ENCODE peak calls at places on chromosomes 2 and 18, in seven cellular contexts. W is thyroid gland, Y is ovary, A is brain microvascular endothelial cell, B is lower lobe of right lung, H is WERI-Rb-1, L is right lobe of liver. V is an unnamed sample.

GRCh38 chr2:200089040-200089755 is 133.8 kb downstream of the MAIP1 start:
- DNase-seq in W (no peak), Y (no peak), A (no peak), B (no peak), H (no peak), L (no peak), V (no peak)

GRCh38 chr2:220674033-220674432 is 898.1 kb downstream of the EPHA4 start:
- DNase-seq in W (no peak), Y (no peak), A (no peak), B (no peak), H (no peak), L (no peak), V (no peak)

GRCh38 chr2:238180554-238180953 is 21.8 kb downstream of the ERFE start:
- DNase-seq in W (no peak), Y (no peak), A (no peak), B (no peak), H (no peak), L (no peak), V (no peak)

GRCh38 chr2:6492573-6492972 is 373.1 kb downstream of the CMPK2 start:
- DNase-seq in W (peak; percentile 59), Y (no peak), A (no peak), B (no peak), H (no peak), L (no peak), V (no peak)

GRCh38 chr18:55585050-55585449 is 2.9 kb downstream of the TCF4 start:
- DNase-seq in W (no peak), Y (no peak), A (no peak), B (no peak), H (no peak), L (no peak), V (no peak)

GRCh38 chr2:163465440-163465839 is 270.4 kb downstream of the FIGN start:
- DNase-seq in W (no peak), Y (no peak), A (no peak), B (no peak), H (no peak), L (no peak), V (no peak)

GRCh38 chr2:120613742-120614481 is 121.8 kb upstream of the GLI2 start:
- DNase-seq in W (no peak), Y (no peak), A (peak; percentile 78), B (no peak), H (no peak), L (no peak), V (no peak)

GRCh38 chr2:236160366-236161081 is 7.7 kb downstream of the GBX2 start:
- DNase-seq in W (no peak), Y (no peak), A (no peak), B (no peak), H (no peak), L (no peak), V (no peak)

GRCh38 chr2:172704072-172704936 is 31.3 kb upstream of the RAPGEF4 start:
- DNase-seq in W (no peak), Y (no peak), A (peak; percentile 50), B (no peak), H (no peak), L (no peak), V (peak; percentile 20)

GRCh38 chr2:48452108-48452507 is 77.8 kb upstream of the STON1 start:
- DNase-seq in W (no peak), Y (no peak), A (no peak), B (no peak), H (peak; percentile 58), L (no peak), V (no peak)

GRCh38 chr2:220569380-220569779 is 942.0 kb downstream of the SLC4A3 start:
- DNase-seq in W (peak; percentile 65), Y (no peak), A (no peak), B (no peak), H (no peak), L (no peak), V (peak; percentile 33)

GRCh38 chr2:50535971-50536759 is 495.8 kb downstream of the NRXN1 start:
- DNase-seq in W (no peak), Y (no peak), A (peak; percentile 35), B (no peak), H (peak; percentile 37), L (no peak), V (peak; percentile 16)

GRCh38 chr2:42236911-42237310 is 67.8 kb downstream of the EML4 start:
- DNase-seq in W (no peak), Y (no peak), A (no peak), B (no peak), H (no peak), L (no peak), V (no peak)

GRCh38 chr2:211241891-211242290 is 685.5 kb downstream of the CPS1 start:
- DNase-seq in W (no peak), Y (no peak), A (no peak), B (no peak), H (no peak), L (no peak), V (no peak)

GRCh38 chr2:152585830-152586484 is 131.3 kb downstream of the PRPF40A start:
- DNase-seq in W (peak; percentile 64), Y (no peak), A (peak; percentile 86), B (no peak), H (no peak), L (no peak), V (no peak)

GRCh38 chr2:180893752-180894151 is 86.7 kb upstream of the UBE2E3 start:
- DNase-seq in W (no peak), Y (no peak), A (no peak), B (no peak), H (no peak), L (no peak), V (no peak)

GRCh38 chr2:69092857-69093256 is 79.9 kb downstream of the ANTXR1 start:
- DNase-seq in W (no peak), Y (no peak), A (no peak), B (no peak), H (no peak), L (no peak), V (no peak)

GRCh38 chr2:206800501-206801416 is 35.4 kb downstream of the FASTKD2 start:
- DNase-seq in W (peak; percentile 65), Y (peak; percentile 56), A (peak; percentile 70), B (peak; percentile 50), H (peak; percentile 59), L (peak; percentile 60), V (peak; percentile 68)

GRCh38 chr2:157784823-157785175 is 91.3 kb downstream of the ACVR1 start:
- DNase-seq in W (no peak), Y (no peak), A (no peak), B (no peak), H (no peak), L (no peak), V (peak; percentile 2)

GRCh38 chr2:64323192-64323591 is 130.8 kb upstream of the LGALSL start:
- DNase-seq in W (no peak), Y (no peak), A (no peak), B (no peak), H (no peak), L (no peak), V (no peak)

GRCh38 chr2:141911485-141912066 is 219.2 kb downstream of the LRP1B start:
- DNase-seq in W (peak; percentile 31), Y (no peak), A (peak; percentile 5), B (no peak), H (peak; percentile 51), L (peak; percentile 42), V (no peak)

GRCh38 chr2:66271777-66272176 is 163.1 kb upstream of the MEIS1 start:
- DNase-seq in W (no peak), Y (no peak), A (no peak), B (no peak), H (no peak), L (no peak), V (no peak)

GRCh38 chr18:79857082-79857661 is 59.4 kb downstream of the KCNG2 start:
- DNase-seq in W (peak; percentile 17), Y (no peak), A (peak; percentile 37), B (no peak), H (peak; percentile 9), L (no peak), V (no peak)

GRCh38 chr18:8706981-8707940 is 1.9 kb downstream of the MTCL1 start:
- DNase-seq in W (peak; percentile 47), Y (peak; percentile 51), A (peak; percentile 70), B (peak; percentile 58), H (peak; percentile 87), L (peak; percentile 49), V (peak; percentile 68)
- TF ChIP-seq CTCF in W (peak; percentile 27), Y (no peak), A (peak; percentile 51), B (peak; percentile 28), H (peak; percentile 23), L (peak; percentile 12), V (peak; percentile 68)

GRCh38 chr2:205022751-205023150 is 477.5 kb downstream of the PARD3B start:
- DNase-seq in W (no peak), Y (no peak), A (no peak), B (no peak), H (no peak), L (no peak), V (no peak)

GRCh38 chr2:205020673-205021072 is 475.4 kb downstream of the PARD3B start:
- DNase-seq in W (no peak), Y (no peak), A (no peak), B (no peak), H (no peak), L (no peak), V (no peak)

GRCh38 chr2:205017381-205017780 is 472.1 kb downstream of the PARD3B start:
- DNase-seq in W (no peak), Y (no peak), A (no peak), B (no peak), H (no peak), L (no peak), V (no peak)

GRCh38 chr2:205013586-205013985 is 468.3 kb downstream of the PARD3B start:
- DNase-seq in W (no peak), Y (no peak), A (no peak), B (no peak), H (no peak), L (no peak), V (no peak)

GRCh38 chr2:205017912-205018311 is 472.6 kb downstream of the PARD3B start:
- DNase-seq in W (no peak), Y (no peak), A (no peak), B (no peak), H (no peak), L (no peak), V (no peak)
- H3K27ac ChIP-seq in W (no peak overlapping the region), Y (no peak overlapping the region), A (no peak overlapping the region), B (no peak overlapping the region), H (no peak overlapping the region), L (no peak overlapping the region), V (no peak overlapping the region)

DNA sequence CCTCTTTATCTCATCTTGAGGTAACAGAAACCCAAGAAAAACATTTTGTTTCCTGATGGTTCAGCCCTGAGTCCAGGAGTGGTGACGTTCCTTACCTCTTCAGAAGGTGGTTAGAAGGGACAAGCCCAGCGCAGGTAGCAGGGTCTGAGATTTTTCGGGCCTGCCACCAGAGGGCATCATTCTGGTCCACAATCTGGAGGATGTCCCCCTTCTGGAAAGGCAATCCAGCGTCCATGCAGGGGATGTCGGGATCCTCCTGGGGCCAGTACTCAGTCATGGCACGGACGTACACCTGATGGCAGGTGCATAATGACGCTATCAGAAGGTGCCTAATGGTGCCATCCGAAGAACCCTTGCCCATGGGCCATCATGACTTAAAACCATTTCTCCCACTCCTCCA is 17.7 kb downstream of the MPP4 start:
- DNase-seq in W (no peak), Y (no peak), A (no peak), B (no peak), H (peak; percentile 61), L (no peak), V (peak; percentile 42)
- TF ChIP-seq CTCF in W (no peak), Y (no peak), A (peak; percentile 80), B (peak; percentile 23), H (peak; percentile 69), L (no peak), V (no peak)

DNA sequence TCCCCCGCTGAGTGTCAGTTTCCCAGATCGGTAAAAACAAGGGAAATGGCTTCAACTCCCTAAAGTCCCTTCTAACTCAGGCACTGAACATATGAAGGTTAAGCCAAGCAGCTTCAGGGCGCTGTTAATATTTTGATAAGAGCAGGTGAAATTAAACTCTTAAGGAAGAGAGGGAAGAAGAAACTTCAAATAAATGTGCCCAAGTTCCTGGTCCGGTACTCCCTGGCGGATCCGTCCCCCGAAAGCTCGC is 564 bp downstream of the TRABD2A start:
- DNase-seq in W (no peak), Y (no peak), A (no peak), B (no peak), H (no peak), L (no peak), V (no peak)
- H3K27ac ChIP-seq in W (no peak overlapping the region), Y (no peak overlapping the region), A (no peak overlapping the region), B (peak overlapping the region; percentile 15), H (no peak overlapping the region), L (no peak overlapping the region), V (no peak overlapping the region)

V was measured in RWPE1.